ENCODE peak calls at places on chromosome 10, in ten cellular contexts. D, T, F, Q, C, Y, B, I, R and H are unnamed samples.

GRCh38 chr10:86223256-86223655 is 143.3 kb downstream of the GRID1 start:
- DNase-seq in C (no peak), R (no peak), I (no peak), T (no peak), Y (no peak), F (no peak), D (peak; percentile 54), B (no peak), Q (no peak), H (no peak)

GRCh38 chr10:47379445-47379785 is 4.7 kb downstream of the ZNF488 start:
- DNase-seq in R (no peak), I (no peak), T (no peak), F (no peak), Y (no peak), D (no peak), B (no peak), Q (no peak), C (no peak), H (no peak)

GRCh38 chr10:66604195-66604594 is 321.6 kb upstream of the LRRTM3 start:
- DNase-seq in D (no peak), I (no peak), R (no peak), B (no peak), Q (no peak), T (no peak), F (no peak), C (no peak), Y (no peak), H (no peak)

GRCh38 chr10:102705531-102705930 is 8.7 kb downstream of the ARL3 start:
- DNase-seq in B (no peak), T (no peak), D (no peak), Y (no peak), Q (no peak), I (no peak), C (no peak), R (no peak), F (no peak), H (no peak)

GRCh38 chr10:77173615-77174461 is 463.8 kb downstream of the KCNMA1 start:
- DNase-seq in D (no peak), Y (peak; percentile 70), F (peak; percentile 83), R (peak; percentile 61), Q (peak; percentile 63), B (no peak), C (peak; percentile 75), T (no peak), I (peak; percentile 82), H (peak; percentile 77)

GRCh38 chr10:131880016-131880590 is 20.7 kb upstream of the PPP2R2D start:
- DNase-seq in Q (no peak), C (no peak), B (no peak), F (no peak), R (no peak), I (no peak), T (no peak), D (peak; percentile 61), Y (no peak), H (no peak)

GRCh38 chr10:14425031-14425430 is 94.3 kb upstream of the FRMD4A start:
- DNase-seq in F (no peak), I (no peak), C (no peak), Q (no peak), R (no peak), T (no peak), B (no peak), D (no peak), Y (no peak), H (no peak)

GRCh38 chr10:116470768-116471415 is 43.2 kb downstream of the PNLIPRP3 start:
- DNase-seq in Y (no peak), C (peak; percentile 49), D (no peak), Q (no peak), R (no peak), I (no peak), F (no peak), T (no peak), B (no peak), H (peak; percentile 58)

GRCh38 chr10:1527951-1528350 is 209.4 kb downstream of the ADARB2 start:
- DNase-seq in C (peak; percentile 28), T (no peak), B (no peak), Y (no peak), D (no peak), I (no peak), R (no peak), F (no peak), Q (no peak), H (no peak)

GRCh38 chr10:115895196-115895595 is 377.8 kb downstream of the GFRA1 start:
- DNase-seq in T (no peak), Y (no peak), D (no peak), F (no peak), C (no peak), R (no peak), I (no peak), B (no peak), Q (no peak), H (no peak)

GRCh38 chr10:114403545-114404161 is 649 bp downstream of the AFAP1L2 start:
- DNase-seq in C (no peak), B (no peak), R (no peak), T (no peak), Q (no peak), Y (no peak), D (no peak), I (no peak), F (no peak), H (no peak)
- TF ChIP-seq CTCF in C (peak; percentile 63), B (peak; percentile 44), R (peak; percentile 16), T (peak; percentile 33), Q (peak; percentile 37), Y (no peak), D (peak; percentile 72), I (no peak), F (peak; percentile 26), H (peak; percentile 41)

GRCh38 chr10:123356101-123356500 is 201.9 kb downstream of the BUB3 start:
- DNase-seq in D (no peak), B (no peak), C (no peak), R (no peak), Y (no peak), I (no peak), F (no peak), Q (no peak), T (no peak), H (no peak)

GRCh38 chr10:123351715-123352114 is 197.5 kb downstream of the BUB3 start:
- DNase-seq in B (no peak), C (no peak), R (no peak), Y (no peak), D (peak; percentile 81), Q (no peak), I (no peak), T (no peak), F (no peak), H (no peak)

GRCh38 chr10:123357363-123358075 is 203.3 kb downstream of the BUB3 start:
- DNase-seq in D (no peak), B (no peak), F (no peak), Q (no peak), R (no peak), T (no peak), Y (no peak), C (no peak), I (no peak), H (no peak)

GRCh38 chr10:123356799-123357198 is 202.6 kb downstream of the BUB3 start:
- DNase-seq in I (no peak), F (no peak), Q (no peak), T (no peak), D (no peak), R (no peak), B (no peak), C (no peak), Y (no peak), H (no peak)

GRCh38 chr10:123354521-123354920 is 200.3 kb downstream of the BUB3 start:
- DNase-seq in I (no peak), B (no peak), C (no peak), D (no peak), R (no peak), T (no peak), Q (no peak), Y (no peak), F (no peak), H (no peak)
- TF ChIP-seq CTCF in I (no peak), B (no peak), C (no peak), D (no peak), R (no peak), T (no peak), Q (no peak), Y (no peak), F (no peak), H (no peak)

GRCh38 chr10:95247200-95247880 is 43.5 kb downstream of the PDLIM1 start:
- DNase-seq in I (peak; percentile 88), T (no peak), D (no peak), F (peak; percentile 74), Q (peak; percentile 49), B (no peak), C (no peak), Y (peak; percentile 89), R (no peak), H (no peak)

GRCh38 chr10:95247881-95248583 is 42.8 kb downstream of the PDLIM1 start:
- DNase-seq in Q (no peak), F (no peak), B (no peak), R (no peak), I (no peak), Y (no peak), T (no peak), D (no peak), C (peak; percentile 51), H (peak; percentile 65)

GRCh38 chr10:95245425-95246055 is 45.3 kb downstream of the PDLIM1 start:
- DNase-seq in F (no peak), C (no peak), R (no peak), B (peak; percentile 66), T (no peak), Q (no peak), I (no peak), D (no peak), Y (no peak), H (no peak)

GRCh38 chr10:95248989-95249388 is 41.8 kb downstream of the PDLIM1 start:
- DNase-seq in C (no peak), Y (no peak), Q (no peak), B (no peak), I (no peak), D (no peak), T (no peak), R (no peak), F (no peak), H (no peak)

GRCh38 chr10:95246582-95247051 is 44.2 kb downstream of the PDLIM1 start:
- DNase-seq in C (peak; percentile 74), B (peak; percentile 33), D (no peak), F (peak; percentile 79), T (no peak), Q (peak; percentile 52), R (peak; percentile 65), I (peak; percentile 83), Y (peak; percentile 66), H (peak; percentile 78)
- TF ChIP-seq CTCF in C (peak; percentile 77), B (peak; percentile 79), D (peak; percentile 96), F (peak; percentile 76), T (peak; percentile 82), Q (peak; percentile 84), R (peak; percentile 85), I (peak; percentile 86), Y (peak; percentile 99), H (peak; percentile 81)

DNA sequence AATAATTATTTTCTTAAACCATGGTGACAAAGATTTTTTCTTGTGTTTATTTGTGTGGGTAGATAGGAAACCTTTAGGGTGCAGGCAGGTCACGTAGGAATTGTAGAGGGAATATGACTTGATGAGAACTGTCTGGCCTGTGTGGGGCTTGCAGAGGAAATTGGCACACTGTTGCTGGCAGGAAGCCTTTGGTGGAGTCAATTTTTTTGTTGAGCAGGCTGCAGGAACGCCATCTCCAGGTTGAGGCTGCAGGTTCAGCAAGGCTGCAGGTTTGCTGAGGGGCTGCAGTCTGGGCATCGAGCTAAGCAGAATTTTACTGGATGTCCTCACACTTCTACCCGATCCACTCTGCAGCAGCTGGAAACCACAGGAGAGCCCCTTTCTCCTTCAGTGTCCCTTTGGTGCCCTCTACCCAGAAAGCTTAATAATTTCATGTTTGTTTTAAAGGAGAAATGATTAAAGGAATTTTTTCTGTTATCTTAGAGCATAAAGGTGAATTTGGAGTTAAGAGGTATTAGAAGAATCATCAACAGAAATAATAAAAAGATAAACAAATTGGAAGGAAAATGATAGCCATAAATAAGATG is 37.0 kb downstream of the TBC1D12 start:
- DNase-seq in C (no peak), F (peak; percentile 7), Y (no peak), D (no peak), T (no peak), B (no peak), Q (no peak), I (peak; percentile 35), R (no peak), H (peak; percentile 28)
- TF ChIP-seq CTCF in C (no peak), F (no peak), Y (no peak), D (peak; percentile 71), T (peak; percentile 29), B (no peak), Q (no peak), I (no peak), R (no peak), H (no peak)